ENCODE peak calls at places on chromosomes 2 and 18, in seven cellular contexts. One of them, this sample, is unnamed.

GRCh38 chr2:153939124-153939796 is 67.5 kb downstream of the GALNT13 start:
- DNase-seq in HFFc6: no peak
- DNase-seq in Daoy: no peak
- DNase-seq in T-helper 2 cell: no peak
- DNase-seq in type B pancreatic cell: no peak
- DNase-seq in cardiac muscle cell: no peak
- DNase-seq in effector CD4-positive, alpha-beta T cell: no peak
- DNase-seq in this sample: no peak

GRCh38 chr18:51184092-51184458 is 13.4 kb downstream of the MEX3C start:
- DNase-seq in cardiac muscle cell: no peak
- DNase-seq in HFFc6: no peak
- DNase-seq in Daoy: no peak
- DNase-seq in T-helper 2 cell: no peak
- DNase-seq in effector CD4-positive, alpha-beta T cell: no peak
- DNase-seq in type B pancreatic cell: no peak
- DNase-seq in this sample: no peak

GRCh38 chr2:224628416-224628815 is 43.3 kb upstream of the CUL3 start:
- DNase-seq in type B pancreatic cell: no peak
- DNase-seq in Daoy: no peak
- DNase-seq in HFFc6: no peak
- DNase-seq in T-helper 2 cell: no peak
- DNase-seq in cardiac muscle cell: no peak
- DNase-seq in effector CD4-positive, alpha-beta T cell: no peak
- DNase-seq in this sample: no peak

GRCh38 chr18:37322497-37323035 is 243.0 kb downstream of the CELF4 start:
- DNase-seq in Daoy: peak; percentile 43
- DNase-seq in type B pancreatic cell: no peak
- DNase-seq in effector CD4-positive, alpha-beta T cell: no peak
- DNase-seq in cardiac muscle cell: peak; percentile 79
- DNase-seq in HFFc6: no peak
- DNase-seq in T-helper 2 cell: no peak
- DNase-seq in this sample: peak; percentile 3

GRCh38 chr18:78737006-78737915 is 242.4 kb upstream of the SALL3 start:
- DNase-seq in T-helper 2 cell: no peak
- DNase-seq in HFFc6: no peak
- DNase-seq in Daoy: no peak
- DNase-seq in cardiac muscle cell: no peak
- DNase-seq in effector CD4-positive, alpha-beta T cell: no peak
- DNase-seq in type B pancreatic cell: no peak
- DNase-seq in this sample: no peak

GRCh38 chr2:239897596-239898235 is 127.4 kb downstream of the NDUFA10 start:
- DNase-seq in effector CD4-positive, alpha-beta T cell: no peak
- DNase-seq in Daoy: no peak
- DNase-seq in type B pancreatic cell: peak; percentile 47
- DNase-seq in HFFc6: no peak
- DNase-seq in T-helper 2 cell: no peak
- DNase-seq in cardiac muscle cell: no peak
- DNase-seq in this sample: no peak

GRCh38 chr2:201580486-201580885 is 62.8 kb downstream of the TMEM237 start:
- DNase-seq in T-helper 2 cell: no peak
- DNase-seq in type B pancreatic cell: no peak
- DNase-seq in effector CD4-positive, alpha-beta T cell: no peak
- DNase-seq in Daoy: no peak
- DNase-seq in HFFc6: peak; percentile 64
- DNase-seq in cardiac muscle cell: no peak
- DNase-seq in this sample: no peak

GRCh38 chr2:52084760-52085159 is 1052.8 kb upstream of the NRXN1 start:
- DNase-seq in type B pancreatic cell: no peak
- DNase-seq in Daoy: no peak
- DNase-seq in cardiac muscle cell: no peak
- DNase-seq in T-helper 2 cell: no peak
- DNase-seq in HFFc6: no peak
- DNase-seq in effector CD4-positive, alpha-beta T cell: no peak
- DNase-seq in this sample: no peak

GRCh38 chr2:12672711-12673315 is 43.9 kb upstream of the TRIB2 start:
- DNase-seq in HFFc6: no peak
- DNase-seq in Daoy: no peak
- DNase-seq in T-helper 2 cell: no peak
- DNase-seq in effector CD4-positive, alpha-beta T cell: no peak
- DNase-seq in type B pancreatic cell: no peak
- DNase-seq in cardiac muscle cell: no peak
- DNase-seq in this sample: no peak

GRCh38 chr2:180184506-180184905 is 177.4 kb upstream of the CWC22 start:
- DNase-seq in Daoy: peak; percentile 2
- DNase-seq in effector CD4-positive, alpha-beta T cell: no peak
- DNase-seq in cardiac muscle cell: no peak
- DNase-seq in type B pancreatic cell: no peak
- DNase-seq in T-helper 2 cell: no peak
- DNase-seq in HFFc6: no peak
- DNase-seq in this sample: no peak

GRCh38 chr2:14756122-14756541 is 123.6 kb downstream of the LRATD1 start:
- DNase-seq in T-helper 2 cell: no peak
- DNase-seq in HFFc6: peak; percentile 19
- DNase-seq in Daoy: no peak
- DNase-seq in effector CD4-positive, alpha-beta T cell: no peak
- DNase-seq in type B pancreatic cell: no peak
- DNase-seq in cardiac muscle cell: no peak
- DNase-seq in this sample: peak; percentile 61

GRCh38 chr2:60053791-60054190 is 499.7 kb downstream of the BCL11A start:
- DNase-seq in cardiac muscle cell: no peak
- DNase-seq in type B pancreatic cell: no peak
- DNase-seq in Daoy: no peak
- DNase-seq in HFFc6: no peak
- DNase-seq in T-helper 2 cell: no peak
- DNase-seq in effector CD4-positive, alpha-beta T cell: no peak
- DNase-seq in this sample: no peak

GRCh38 chr2:117958186-117958585 is 55.7 kb downstream of the CCDC93 start:
- DNase-seq in HFFc6: peak; percentile 80
- DNase-seq in Daoy: no peak
- DNase-seq in type B pancreatic cell: no peak
- DNase-seq in T-helper 2 cell: no peak
- DNase-seq in effector CD4-positive, alpha-beta T cell: no peak
- DNase-seq in cardiac muscle cell: no peak
- DNase-seq in this sample: no peak

GRCh38 chr2:74502720-74503505 is 3.5 kb upstream of the LBX2 start:
- DNase-seq in cardiac muscle cell: peak; percentile 39
- DNase-seq in T-helper 2 cell: no peak
- DNase-seq in HFFc6: peak; percentile 72
- DNase-seq in Daoy: peak; percentile 87
- DNase-seq in type B pancreatic cell: no peak
- DNase-seq in effector CD4-positive, alpha-beta T cell: no peak
- DNase-seq in this sample: peak; percentile 89

GRCh38 chr2:226860087-226860486 is 24.2 kb downstream of the RHBDD1 start:
- DNase-seq in cardiac muscle cell: no peak
- DNase-seq in type B pancreatic cell: no peak
- DNase-seq in effector CD4-positive, alpha-beta T cell: no peak
- DNase-seq in HFFc6: no peak
- DNase-seq in Daoy: no peak
- DNase-seq in T-helper 2 cell: no peak
- DNase-seq in this sample: no peak

GRCh38 chr2:191148766-191149165 is 2.0 kb downstream of the STAT4 start:
- DNase-seq in type B pancreatic cell: no peak
- DNase-seq in HFFc6: no peak
- DNase-seq in cardiac muscle cell: no peak
- DNase-seq in Daoy: no peak
- DNase-seq in T-helper 2 cell: no peak
- DNase-seq in effector CD4-positive, alpha-beta T cell: no peak
- DNase-seq in this sample: no peak

GRCh38 chr18:76259012-76259568 is 236.0 kb downstream of the ZNF516 start:
- DNase-seq in HFFc6: no peak
- DNase-seq in T-helper 2 cell: no peak
- DNase-seq in Daoy: no peak
- DNase-seq in type B pancreatic cell: no peak
- DNase-seq in effector CD4-positive, alpha-beta T cell: no peak
- DNase-seq in cardiac muscle cell: no peak
- DNase-seq in this sample: no peak

GRCh38 chr18:3704556-3705162 is 254.7 kb downstream of the TGIF1 start:
- DNase-seq in cardiac muscle cell: no peak
- DNase-seq in T-helper 2 cell: no peak
- DNase-seq in type B pancreatic cell: no peak
- DNase-seq in effector CD4-positive, alpha-beta T cell: no peak
- DNase-seq in Daoy: peak; percentile 13
- DNase-seq in HFFc6: no peak
- DNase-seq in this sample: no peak

GRCh38 chr2:34985474-34985873 is 1370.1 kb upstream of the CRIM1 start:
- DNase-seq in type B pancreatic cell: no peak
- DNase-seq in T-helper 2 cell: no peak
- DNase-seq in Daoy: no peak
- DNase-seq in HFFc6: no peak
- DNase-seq in effector CD4-positive, alpha-beta T cell: no peak
- DNase-seq in cardiac muscle cell: no peak
- DNase-seq in this sample: no peak

GRCh38 chr2:146917430-146918037 is 927.3 kb upstream of the ACVR2A start:
- DNase-seq in effector CD4-positive, alpha-beta T cell: no peak
- DNase-seq in Daoy: no peak
- DNase-seq in T-helper 2 cell: no peak
- DNase-seq in cardiac muscle cell: no peak
- DNase-seq in HFFc6: no peak
- DNase-seq in type B pancreatic cell: no peak
- DNase-seq in this sample: no peak

GRCh38 chr2:149401007-149401406 is 70.6 kb downstream of the LYPD6 start:
- DNase-seq in type B pancreatic cell: no peak
- DNase-seq in effector CD4-positive, alpha-beta T cell: no peak
- DNase-seq in T-helper 2 cell: no peak
- DNase-seq in Daoy: no peak
- DNase-seq in HFFc6: no peak
- DNase-seq in cardiac muscle cell: no peak
- DNase-seq in this sample: no peak

GRCh38 chr18:68041327-68041726 is 524.8 kb upstream of the DSEL start:
- DNase-seq in HFFc6: no peak
- DNase-seq in type B pancreatic cell: no peak
- DNase-seq in Daoy: no peak
- DNase-seq in cardiac muscle cell: no peak
- DNase-seq in effector CD4-positive, alpha-beta T cell: no peak
- DNase-seq in T-helper 2 cell: no peak
- DNase-seq in this sample: no peak

GRCh38 chr2:160221391-160222276 is 21.6 kb upstream of the ITGB6 start:
- DNase-seq in Daoy: peak; percentile 93
- DNase-seq in cardiac muscle cell: no peak
- DNase-seq in effector CD4-positive, alpha-beta T cell: no peak
- DNase-seq in HFFc6: peak; percentile 68
- DNase-seq in type B pancreatic cell: no peak
- DNase-seq in T-helper 2 cell: no peak
- DNase-seq in this sample: peak; percentile 89

GRCh38 chr2:157305713-157306110 is 19.9 kb downstream of the ERMN start:
- DNase-seq in effector CD4-positive, alpha-beta T cell: no peak
- DNase-seq in cardiac muscle cell: no peak
- DNase-seq in Daoy: no peak
- DNase-seq in HFFc6: peak; percentile 6
- DNase-seq in type B pancreatic cell: no peak
- DNase-seq in T-helper 2 cell: no peak
- DNase-seq in this sample: peak; percentile 77

GRCh38 chr2:128605931-128606330 is 287.3 kb upstream of the HS6ST1 start:
- DNase-seq in effector CD4-positive, alpha-beta T cell: no peak
- DNase-seq in type B pancreatic cell: no peak
- DNase-seq in T-helper 2 cell: no peak
- DNase-seq in cardiac muscle cell: no peak
- DNase-seq in Daoy: no peak
- DNase-seq in HFFc6: no peak
- DNase-seq in this sample: no peak

GRCh38 chr2:227132986-227133385 is 31.0 kb downstream of the COL4A4 start:
- DNase-seq in cardiac muscle cell: no peak
- DNase-seq in HFFc6: no peak
- DNase-seq in type B pancreatic cell: no peak
- DNase-seq in T-helper 2 cell: no peak
- DNase-seq in effector CD4-positive, alpha-beta T cell: no peak
- DNase-seq in Daoy: no peak
- DNase-seq in this sample: no peak

GRCh38 chr2:96321230-96322103 is 3.6 kb upstream of the ITPRIPL1 start:
- DNase-seq in Daoy: peak; percentile 57
- DNase-seq in type B pancreatic cell: no peak
- DNase-seq in T-helper 2 cell: peak; percentile 72
- DNase-seq in effector CD4-positive, alpha-beta T cell: peak; percentile 70
- DNase-seq in HFFc6: no peak
- DNase-seq in cardiac muscle cell: peak; percentile 47
- DNase-seq in this sample: peak; percentile 27

GRCh38 chr2:68362069-68362468 is 3.0 kb upstream of the PLEK start:
- DNase-seq in cardiac muscle cell: peak; percentile 76
- DNase-seq in effector CD4-positive, alpha-beta T cell: peak; percentile 71
- DNase-seq in T-helper 2 cell: peak; percentile 66
- DNase-seq in HFFc6: peak; percentile 6
- DNase-seq in Daoy: peak; percentile 83
- DNase-seq in type B pancreatic cell: no peak
- DNase-seq in this sample: peak; percentile 87

GRCh38 chr2:198807131-198807530 is 650.6 kb downstream of the SATB2 start:
- DNase-seq in HFFc6: no peak
- DNase-seq in cardiac muscle cell: no peak
- DNase-seq in effector CD4-positive, alpha-beta T cell: no peak
- DNase-seq in type B pancreatic cell: no peak
- DNase-seq in Daoy: peak; percentile 9
- DNase-seq in T-helper 2 cell: no peak
- DNase-seq in this sample: no peak

GRCh38 chr18:36419913-36420531 is 122.5 kb downstream of the FHOD3 start:
- DNase-seq in effector CD4-positive, alpha-beta T cell: no peak
- DNase-seq in cardiac muscle cell: no peak
- DNase-seq in Daoy: peak; percentile 17
- DNase-seq in T-helper 2 cell: no peak
- DNase-seq in HFFc6: peak; percentile 42
- DNase-seq in type B pancreatic cell: no peak
- DNase-seq in this sample: peak; percentile 48

GRCh38 chr2:239858179-239858578 is 167.0 kb downstream of the NDUFA10 start:
- DNase-seq in HFFc6: no peak
- DNase-seq in effector CD4-positive, alpha-beta T cell: no peak
- DNase-seq in type B pancreatic cell: peak; percentile 22
- DNase-seq in T-helper 2 cell: no peak
- DNase-seq in Daoy: no peak
- DNase-seq in cardiac muscle cell: no peak
- DNase-seq in this sample: no peak

GRCh38 chr2:26352892-26353291 is 6.3 kb upstream of the ADGRF3 start:
- DNase-seq in HFFc6: peak; percentile 30
- DNase-seq in Daoy: peak; percentile 59
- DNase-seq in T-helper 2 cell: no peak
- DNase-seq in effector CD4-positive, alpha-beta T cell: no peak
- DNase-seq in cardiac muscle cell: no peak
- DNase-seq in type B pancreatic cell: no peak
- DNase-seq in this sample: no peak

GRCh38 chr18:62781262-62781661 is 65.9 kb downstream of the PHLPP1 start:
- DNase-seq in cardiac muscle cell: no peak
- DNase-seq in effector CD4-positive, alpha-beta T cell: no peak
- DNase-seq in T-helper 2 cell: no peak
- DNase-seq in HFFc6: no peak
- DNase-seq in Daoy: no peak
- DNase-seq in type B pancreatic cell: no peak
- DNase-seq in this sample: peak; percentile 59

GRCh38 chr2:229734410-229734809 is 20.1 kb upstream of the DNER start:
- DNase-seq in T-helper 2 cell: no peak
- DNase-seq in effector CD4-positive, alpha-beta T cell: no peak
- DNase-seq in type B pancreatic cell: no peak
- DNase-seq in HFFc6: no peak
- DNase-seq in Daoy: no peak
- DNase-seq in cardiac muscle cell: no peak
- DNase-seq in this sample: no peak

GRCh38 chr2:208407667-208408066 is 1.1 kb downstream of the PTH2R start:
- DNase-seq in type B pancreatic cell: no peak
- DNase-seq in T-helper 2 cell: no peak
- DNase-seq in cardiac muscle cell: peak; percentile 20
- DNase-seq in HFFc6: peak; percentile 3
- DNase-seq in Daoy: peak; percentile 26
- DNase-seq in effector CD4-positive, alpha-beta T cell: no peak
- DNase-seq in this sample: no peak

GRCh38 chr2:41933585-41934322 is 114.1 kb upstream of the PKDCC start:
- DNase-seq in type B pancreatic cell: no peak
- DNase-seq in HFFc6: peak; percentile 68
- DNase-seq in T-helper 2 cell: no peak
- DNase-seq in effector CD4-positive, alpha-beta T cell: no peak
- DNase-seq in cardiac muscle cell: no peak
- DNase-seq in Daoy: peak; percentile 81
- DNase-seq in this sample: no peak

GRCh38 chr18:62529597-62529996 is 6.8 kb downstream of the ZCCHC2 start:
- DNase-seq in T-helper 2 cell: no peak
- DNase-seq in HFFc6: no peak
- DNase-seq in type B pancreatic cell: no peak
- DNase-seq in Daoy: no peak
- DNase-seq in cardiac muscle cell: no peak
- DNase-seq in effector CD4-positive, alpha-beta T cell: no peak
- DNase-seq in this sample: no peak

GRCh38 chr2:122683018-122683417 is 927.6 kb downstream of the TSN start:
- DNase-seq in effector CD4-positive, alpha-beta T cell: no peak
- DNase-seq in Daoy: peak; percentile 19
- DNase-seq in HFFc6: no peak
- DNase-seq in T-helper 2 cell: no peak
- DNase-seq in type B pancreatic cell: no peak
- DNase-seq in cardiac muscle cell: no peak
- DNase-seq in this sample: no peak

This sample was measured in trophoblast cell.